ENCODE peak calls at places on chromosomes 16 and 17, in four cellular contexts. O is naive thymus-derived CD4-positive, alpha-beta T cell; Q is lower lobe of right lung; K is heart left ventricle. M is an unnamed sample. For H3K4me1 and H3K9me3, the result is how much of the 10 kb centered on the place peaks cover.

GRCh38 chr16:3756113-3756512 is 38.8 kb upstream of the TRAP1 start:
- DNase-seq in O (no peak), Q (no peak), K (no peak), M (no peak)

GRCh38 chr17:10879110-10879509 is 41.2 kb upstream of the PIRT start:
- DNase-seq in O (no peak), Q (no peak), K (no peak), M (no peak)

GRCh38 chr17:71975331-71975801 is 145.5 kb upstream of the SOX9 start:
- DNase-seq in O (no peak), Q (no peak), K (peak), M (peak)

GRCh38 chr16:28876973-28877641 is 1.2 kb upstream of the ATP2A1 start:
- DNase-seq in O (no peak), Q (no peak), K (no peak), M (no peak)

GRCh38 chr16:85002099-85002541 is 9.2 kb downstream of the ZDHHC7 start:
- DNase-seq in O (no peak), Q (peak), K (no peak), M (no peak)

GRCh38 chr17:45197108-45197507 is 24.6 kb upstream of the FMNL1 start:
- DNase-seq in O (no peak), Q (no peak), K (no peak), M (no peak)

GRCh38 chr16:14300631-14301149 is 229.6 kb downstream of the MRTFB start:
- DNase-seq in O (no peak), Q (peak), K (peak), M (peak)

GRCh38 chr16:49701867-49702494 is 153.9 kb downstream of the ZNF423 start:
- DNase-seq in O (no peak), Q (no peak), K (peak), M (peak)

GRCh38 chr16:69307856-69308255 is 3.3 kb upstream of the VPS4A start:
- DNase-seq in O (no peak), Q (no peak), K (peak), M (no peak)

GRCh38 chr16:19137621-19138128 is 23.9 kb downstream of the ITPRIPL2 start:
- DNase-seq in O (no peak), Q (no peak), K (no peak), M (no peak)

GRCh38 chr16:19138601-19139000 is 24.8 kb downstream of the ITPRIPL2 start:
- DNase-seq in O (no peak), Q (peak), K (peak), M (peak)

GRCh38 chr16:19137201-19137601 is 23.4 kb downstream of the ITPRIPL2 start:
- DNase-seq in O (no peak), Q (no peak), K (no peak), M (no peak)

GRCh38 chr16:19140392-19140791 is 26.6 kb downstream of the ITPRIPL2 start:
- DNase-seq in O (no peak), Q (no peak), K (no peak), M (no peak)

DNA sequence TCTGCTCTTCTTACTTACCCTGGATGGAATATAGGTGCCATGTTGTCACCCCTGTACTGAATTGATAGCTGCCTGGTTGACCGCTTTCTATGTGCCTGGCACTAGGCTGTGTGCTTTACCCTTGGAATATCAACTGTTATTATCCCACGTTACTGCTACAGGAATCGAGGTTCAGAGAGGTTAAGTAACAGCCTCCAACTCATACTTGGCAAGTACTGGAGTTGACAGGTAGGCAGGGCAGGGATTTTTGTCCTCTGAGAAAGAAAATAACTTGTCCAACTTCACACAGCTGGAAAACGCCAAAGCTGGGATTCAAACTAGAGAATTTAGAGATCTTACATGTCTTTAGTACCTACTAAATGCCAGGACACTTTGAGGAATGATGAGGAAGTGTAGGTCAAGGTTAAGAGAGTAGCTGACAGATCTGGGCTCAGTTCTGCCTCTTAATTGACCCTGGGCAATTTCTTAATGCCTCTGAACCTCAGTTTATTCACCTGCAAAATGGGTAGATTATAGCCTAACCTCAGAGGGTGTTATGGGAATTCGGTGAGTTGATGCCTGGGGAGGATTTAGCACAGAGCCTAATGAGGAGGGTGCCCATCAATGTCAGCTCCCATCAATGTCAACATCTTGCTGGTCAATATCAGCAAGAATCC is 25.8 kb downstream of the ITPRIPL2 start:
- DNase-seq in O (no peak), Q (no peak), K (no peak), M (no peak)
- H3K4me1 ChIP-seq in O (under half), Q (half or more), K (under half), M (under half)

DNA sequence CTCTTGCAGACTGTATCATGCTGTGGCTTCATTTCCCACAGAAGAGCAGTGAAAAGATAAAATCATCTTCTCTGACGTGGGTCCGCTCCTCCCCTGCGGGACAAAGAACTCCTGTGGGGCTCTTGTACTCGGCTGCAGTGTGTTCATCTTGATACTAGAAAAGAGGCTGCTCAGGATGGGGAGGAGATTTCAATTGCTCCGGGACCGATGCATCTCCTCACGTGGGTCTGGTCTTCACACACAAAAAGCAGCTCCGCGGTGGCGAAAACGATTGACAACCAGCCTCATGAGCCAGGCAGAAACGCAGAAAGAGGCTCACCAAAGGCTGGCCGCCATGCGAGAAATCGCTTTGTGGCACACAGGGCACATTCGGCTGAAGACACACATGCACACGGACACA is 14.4 kb upstream of the KCNJ18 start:
- DNase-seq in O (no peak), Q (no peak), K (no peak), M (peak)
- H3K9me3 ChIP-seq in O (under half), Q (under half), K (under half), M (under half)

DNA sequence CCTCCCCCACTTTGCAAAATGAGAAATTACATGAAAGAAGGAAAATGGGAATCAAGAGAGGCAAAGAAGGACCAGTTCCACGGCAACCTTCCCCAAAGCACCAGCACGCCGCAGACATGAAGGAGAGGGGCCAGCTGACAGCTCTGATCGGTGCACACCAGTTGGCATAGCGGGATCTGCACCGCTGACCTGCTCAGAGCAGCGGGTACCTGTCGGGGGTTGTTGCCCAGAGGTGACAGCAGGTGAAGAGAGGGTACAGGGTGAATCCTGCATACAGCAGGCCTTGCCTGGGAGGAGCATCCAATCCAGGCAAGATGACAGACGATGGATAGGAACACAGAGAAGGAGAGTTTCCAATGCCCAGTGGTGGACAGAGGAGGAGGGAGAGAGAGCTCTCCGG is 24.1 kb downstream of the CEP295NL start:
- DNase-seq in O (no peak), Q (no peak), K (no peak), M (no peak)
- H3K4me1 ChIP-seq in O (under half), Q (half or more), K (half or more), M (under half)

DNA sequence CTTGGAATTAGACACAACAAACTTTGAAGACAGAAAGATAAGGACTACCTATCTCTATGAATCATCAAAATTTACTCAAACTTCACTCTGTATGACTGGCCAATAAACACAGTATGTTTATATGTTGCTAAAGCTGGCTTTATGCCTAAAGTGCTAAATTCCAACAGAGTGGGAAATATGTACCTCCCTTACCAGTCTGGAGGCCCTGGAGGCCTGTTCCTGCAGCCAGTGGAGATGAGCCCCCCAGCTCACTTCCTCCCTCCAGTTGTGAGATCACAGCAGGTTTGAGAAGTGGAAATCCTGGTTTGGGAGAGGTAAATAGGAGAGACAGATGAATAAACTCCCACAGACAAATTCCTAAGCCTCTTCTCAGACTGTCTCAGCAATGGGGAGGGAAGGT is 9.0 kb downstream of the ZNF23 start:
- DNase-seq in O (no peak), Q (no peak), K (no peak), M (no peak)
- H3K9me3 ChIP-seq in O (under half), Q (under half), K (half or more), M (under half)

GRCh38 chr16:75103994-75104393 is 12.6 kb downstream of the LDHD start:
- DNase-seq in O (no peak), Q (no peak), K (no peak), M (no peak)
- H3K4me1 ChIP-seq in O (under half), Q (half or more), K (under half), M (half or more)

GRCh38 chr17:80169784-80170500 is at the start of gene CARD14:
- DNase-seq in O (no peak), Q (no peak), K (no peak), M (no peak)
- H3K9me3 ChIP-seq in O (under half), Q (under half), K (under half), M (under half)

GRCh38 chr17:28896491-28896883 is 1.0 kb downstream of the FLOT2 start:
- DNase-seq in O (no peak), Q (no peak), K (no peak), M (no peak)
- H3K4me1 ChIP-seq in O (under half), Q (half or more), K (under half), M (under half)

GRCh38 chr16:86709103-86709502 is 130.8 kb downstream of the FOXL1 start:
- DNase-seq in O (no peak), Q (no peak), K (no peak), M (no peak)
- H3K9me3 ChIP-seq in O (under half), Q (under half), K (under half), M (under half)

M was measured in sigmoid colon.